ENCODE peak calls at places on chromosomes 13 and 19, in five cellular contexts. L is GF-D8, B is HEK293T, O is A549, G is mesothelial cell of epicardium. N is an unnamed sample.

GRCh38 chr19:31330761-31331160 is 18.5 kb downstream of the TSHZ3 start:
- DNase-seq in L (no peak), B (no peak), O (no peak), G (no peak), N (no peak)

GRCh38 chr19:28154077-28154476 is 1058.9 kb downstream of the UQCRFS1 start:
- DNase-seq in L (no peak), B (no peak), O (no peak), G (no peak), N (no peak)

GRCh38 chr13:87810391-87810801 is 139.2 kb downstream of the SLITRK5 start:
- DNase-seq in L (no peak), B (no peak), O (peak), G (no peak), N (no peak)

GRCh38 chr13:76848596-76848995 is 37.6 kb downstream of the KCTD12 start:
- DNase-seq in L (no peak), B (no peak), O (no peak), G (no peak), N (no peak)

GRCh38 chr13:101749584-101749983 is 297.1 kb downstream of the ITGBL1 start:
- DNase-seq in L (no peak), B (no peak), O (no peak), G (no peak), N (no peak)

GRCh38 chr13:23695711-23696512 is 125.7 kb downstream of the TNFRSF19 start:
- DNase-seq in L (no peak), B (no peak), O (no peak), G (no peak), N (no peak)

GRCh38 chr13:35720690-35721554 is 244.4 kb upstream of the MAB21L1 start:
- DNase-seq in L (no peak), B (peak), O (peak), G (peak), N (no peak)

GRCh38 chr13:89239361-89240127 is 1568.4 kb downstream of the SLITRK5 start:
- DNase-seq in L (no peak), B (no peak), O (no peak), G (no peak), N (no peak)

GRCh38 chr13:101209206-101209893 is 207.0 kb downstream of the NALCN start:
- DNase-seq in L (no peak), B (no peak), O (no peak), G (no peak), N (no peak)